ENCODE peak calls at places on chromosome 19, in five cellular contexts. R is BJ, H is right lobe of liver, U is astrocyte of the cerebellum, D is K562. Q is an unnamed sample.

GRCh38 chr19:48968813-48969218 is 3.7 kb downstream of the FTL start:
- DNase-seq in U (no peak), H (peak; percentile 78), D (peak; percentile 22), R (no peak), Q (no peak)

GRCh38 chr19:46056536-46056935 is 15.7 kb upstream of the IGFL4 start:
- DNase-seq in U (no peak), H (no peak), R (no peak), D (no peak), Q (no peak)

GRCh38 chr19:24033962-24034342 is 53.0 kb upstream of the ZNF254 start:
- DNase-seq in U (peak; percentile 27), R (peak; percentile 19), H (peak; percentile 59), D (peak; percentile 36), Q (peak; percentile 25)

GRCh38 chr19:11478167-11479089 is 2.4 kb downstream of the ELAVL3 start:
- DNase-seq in H (no peak), U (no peak), D (peak; percentile 32), R (no peak), Q (no peak)

GRCh38 chr19:13835791-13836723 is 40.8 kb downstream of the ZSWIM4 start:
- DNase-seq in D (no peak), H (peak; percentile 59), U (no peak), R (no peak), Q (no peak)

GRCh38 chr19:5068251-5069090 is 99.6 kb downstream of the KDM4B start:
- DNase-seq in H (no peak), D (no peak), U (no peak), R (no peak), Q (no peak)

GRCh38 chr19:7742575-7742974 is 4.8 kb downstream of the CD209 start:
- DNase-seq in D (peak; percentile 36), U (no peak), R (no peak), H (no peak), Q (no peak)

GRCh38 chr19:41000310-41000737 is 9.2 kb downstream of the CYP2B6 start:
- DNase-seq in R (no peak), H (peak; percentile 59), U (no peak), D (peak; percentile 37), Q (no peak)

GRCh38 chr19:13717194-13717643 is 47.1 kb upstream of the MRI1 start:
- DNase-seq in H (no peak), D (peak; percentile 87), R (no peak), U (no peak), Q (no peak)

GRCh38 chr19:58261968-58262921 is 16.5 kb upstream of the ZNF8 start:
- DNase-seq in U (no peak), D (no peak), R (no peak), H (no peak), Q (no peak)

GRCh38 chr19:31127132-31127967 is 221.9 kb downstream of the TSHZ3 start:
- DNase-seq in H (no peak), R (peak; percentile 94), U (peak; percentile 93), D (no peak), Q (peak; percentile 68)

GRCh38 chr19:11425719-11426457 is 6.8 kb upstream of the RGL3 start:
- DNase-seq in U (no peak), D (peak; percentile 39), R (no peak), H (no peak), Q (no peak)

GRCh38 chr19:58356236-58356970 is 3.1 kb upstream of the A1BG start:
- DNase-seq in U (no peak), H (no peak), D (no peak), R (no peak), Q (no peak)

GRCh38 chr19:5038631-5039271 is 69.8 kb downstream of the KDM4B start:
- DNase-seq in D (peak; percentile 33), U (no peak), R (no peak), H (peak; percentile 49), Q (no peak)

GRCh38 chr19:12065100-12065538 is 588 bp downstream of the ZNF844 start:
- DNase-seq in R (no peak), U (peak; percentile 37), D (peak; percentile 17), H (no peak), Q (no peak)

GRCh38 chr19:5997371-5997770 is 19.4 kb upstream of the RANBP3 start:
- DNase-seq in H (no peak), R (no peak), D (no peak), U (no peak), Q (no peak)

GRCh38 chr19:13537454-13537853 is 31.2 kb upstream of the CACNA1A start:
- DNase-seq in R (no peak), H (no peak), D (peak; percentile 82), U (no peak), Q (no peak)

GRCh38 chr19:45440873-45441654 is 17.3 kb upstream of the ERCC1 start:
- DNase-seq in H (no peak), D (peak; percentile 79), U (no peak), R (no peak), Q (no peak)

GRCh38 chr19:43525836-43526771 is 897 bp downstream of the ETHE1 start:
- DNase-seq in R (no peak), D (no peak), U (no peak), H (peak; percentile 53), Q (no peak)

GRCh38 chr19:8526345-8527062 is 12.5 kb upstream of the ZNF414 start:
- DNase-seq in H (peak; percentile 92), U (peak; percentile 82), R (peak; percentile 60), D (peak; percentile 92), Q (peak; percentile 78)

GRCh38 chr19:56885173-56885679 is 44.7 kb upstream of the PEG3 start:
- DNase-seq in U (no peak), D (no peak), H (no peak), R (no peak), Q (no peak)

GRCh38 chr19:43132696-43133095 is 50.2 kb upstream of the PSG2 start:
- DNase-seq in D (no peak), U (no peak), R (no peak), H (no peak), Q (no peak)

GRCh38 chr19:49340069-49340864 is 5.1 kb downstream of the CD37 start:
- DNase-seq in U (no peak), R (no peak), D (peak; percentile 76), H (peak; percentile 89), Q (no peak)

GRCh38 chr19:7783991-7784421 is 21.0 kb downstream of the CLEC4M start:
- DNase-seq in D (no peak), U (no peak), H (no peak), R (no peak), Q (no peak)

GRCh38 chr19:48544856-48545750 is 6.9 kb upstream of the SULT2B1 start:
- DNase-seq in U (no peak), R (no peak), D (no peak), H (no peak), Q (no peak)

GRCh38 chr19:48746738-48747575 is at the start of gene IZUMO1:
- DNase-seq in U (peak; percentile 74), D (peak; percentile 94), R (peak; percentile 44), H (no peak), Q (peak; percentile 55)

GRCh38 chr19:50906217-50906616 is 5.0 kb downstream of the KLK4 start:
- DNase-seq in D (peak; percentile 67), R (no peak), U (no peak), H (no peak), Q (no peak)

DNA sequence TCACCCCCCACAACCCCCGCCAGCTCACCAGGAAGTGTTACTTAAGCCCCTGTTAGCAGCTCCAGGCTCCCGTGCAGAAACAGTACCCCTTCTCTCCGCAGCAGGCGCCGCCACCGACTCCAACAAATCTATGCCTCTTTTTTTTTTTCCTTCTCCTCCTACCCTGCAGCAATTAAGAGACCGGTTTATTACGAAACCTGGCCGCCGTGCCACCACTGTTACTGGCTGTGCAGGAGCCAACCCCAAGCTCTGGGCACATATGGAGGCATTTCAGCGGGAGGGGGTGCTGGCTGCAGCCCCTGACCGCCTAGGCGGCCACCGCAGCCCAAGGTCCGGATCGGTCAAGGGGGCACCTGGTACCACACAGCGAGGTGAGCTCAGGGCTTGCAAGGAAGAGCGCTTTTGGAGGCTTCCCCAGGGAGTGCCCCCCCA is 2.4 kb downstream of the GADD45B start:
- DNase-seq in H (peak; percentile 79), U (no peak), R (no peak), D (no peak), Q (no peak)
- TF ChIP-seq CTCF in H (peak; percentile 27), U (no peak), R (peak; percentile 10), D (no peak), Q (peak; percentile 23)

GRCh38 chr19:3360494-3361383 is 5.6 kb upstream of the NFIC start:
- DNase-seq in U (no peak), H (peak; percentile 91), D (peak; percentile 85), R (no peak), Q (no peak)
- TF ChIP-seq CTCF in U (no peak), H (peak; percentile 3), D (peak; percentile 26), R (no peak), Q (peak; percentile 30)

GRCh38 chr19:19064098-19064722 is 416 bp downstream of the SLC25A42 start:
- DNase-seq in H (no peak), R (no peak), D (no peak), U (no peak), Q (no peak)
- TF ChIP-seq CTCF in H (no peak), R (peak; percentile 51), D (peak; percentile 51), U (no peak), Q (peak; percentile 36)

GRCh38 chr19:34793562-34793961 is 20.5 kb upstream of the ZNF599 start:
- DNase-seq in H (no peak), U (no peak), D (no peak), R (no peak), Q (no peak)

DNA sequence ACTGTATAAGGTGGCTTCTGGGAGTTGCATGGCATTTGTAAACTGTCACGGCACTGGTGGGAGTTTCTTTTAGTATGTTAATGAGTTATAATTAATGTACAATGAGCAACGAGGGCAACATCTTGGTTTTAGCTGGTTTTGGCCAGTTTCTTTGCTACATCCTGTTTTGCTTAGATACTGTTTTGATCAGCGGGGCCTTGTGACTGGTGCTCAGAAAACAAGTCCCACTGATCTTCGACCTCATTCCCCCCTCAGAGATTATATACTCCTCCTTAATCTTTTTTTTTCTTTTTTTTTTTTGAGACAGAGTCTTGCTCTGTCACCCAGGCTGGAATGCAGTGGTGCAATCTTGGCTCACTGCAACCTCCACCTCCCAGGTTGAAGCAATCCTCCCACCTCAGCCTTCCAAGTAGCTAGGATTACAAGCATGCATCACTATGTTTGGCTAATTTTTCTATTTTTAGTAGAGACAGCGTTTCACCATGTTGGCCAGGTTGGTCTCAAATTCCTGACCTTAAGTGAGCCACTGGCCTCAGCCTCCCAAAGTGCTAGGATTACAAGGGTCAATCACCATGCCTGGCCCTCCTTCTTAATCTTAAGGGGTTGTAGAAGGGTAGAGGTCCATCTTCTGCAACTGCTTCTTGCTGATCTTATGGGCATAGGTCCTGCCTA is 21.4 kb upstream of the ZNF599 start:
- DNase-seq in R (no peak), U (no peak), H (no peak), D (no peak), Q (no peak)
- TF ChIP-seq CTCF in R (no peak), U (no peak), H (no peak), D (no peak), Q (no peak)

DNA sequence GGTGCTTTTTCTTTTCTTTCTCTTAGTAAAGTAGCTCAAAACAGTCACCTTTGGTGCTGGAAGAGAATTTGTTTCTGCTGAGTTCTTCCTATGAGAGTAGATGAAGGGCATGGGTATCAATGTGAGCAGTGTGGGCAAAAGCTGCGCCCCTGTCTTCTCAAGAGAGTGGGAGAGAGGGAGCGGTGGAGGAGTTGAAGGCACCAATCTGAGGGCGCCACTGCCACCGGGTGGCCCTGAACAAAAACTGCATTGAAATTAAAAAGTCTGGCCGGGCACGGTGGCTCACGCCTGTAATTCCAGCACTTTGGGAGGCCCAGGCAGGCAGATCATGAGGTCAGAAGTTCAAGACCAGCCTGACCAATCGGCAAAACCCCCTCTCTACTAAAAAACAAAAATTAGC is 28.7 kb upstream of the EPHX3 start:
- DNase-seq in R (no peak), U (no peak), H (no peak), D (no peak), Q (no peak)
- TF ChIP-seq CTCF in R (peak; percentile 38), U (peak; percentile 40), H (no peak), D (peak; percentile 35), Q (peak; percentile 15)

Q was measured in AG09319.